ENCODE peak calls at places on chromosomes 16 and 17, in nine cellular contexts. Z, W, T, E, D, H, L, V and S are unnamed samples.

GRCh38 chr17:29195465-29196081 is 15.4 kb upstream of the MYO18A start:
- DNase-seq in H (no peak), L (no peak), V (no peak), T (no peak), E (no peak), Z (no peak), D (no peak), W (no peak), S (no peak)

GRCh38 chr17:81890447-81891302 is 711 bp downstream of the ALYREF start:
- DNase-seq in T (no peak), W (no peak), L (no peak), Z (no peak), V (no peak), D (no peak), E (no peak), H (no peak), S (no peak)

GRCh38 chr16:1261131-1261917 is 5.5 kb downstream of the TPSD1 start:
- DNase-seq in H (no peak), Z (no peak), T (no peak), L (peak), D (no peak), W (no peak), E (no peak), V (no peak), S (no peak)

GRCh38 chr17:55446581-55447205 is 25.1 kb upstream of the MMD start:
- DNase-seq in V (no peak), T (no peak), D (no peak), H (no peak), L (no peak), E (no peak), W (no peak), Z (no peak), S (no peak)

GRCh38 chr16:86424968-86425367 is 85.4 kb upstream of the FOXF1 start:
- DNase-seq in Z (no peak), H (no peak), L (no peak), V (no peak), W (no peak), T (no peak), D (no peak), E (no peak), S (no peak)

GRCh38 chr16:71537643-71538042 is 11.4 kb downstream of the CHST4 start:
- DNase-seq in L (peak), H (peak), V (peak), W (no peak), Z (peak), T (no peak), D (peak), E (peak), S (no peak)

GRCh38 chr17:28750178-28751047 is 6.6 kb downstream of the TRAF4 start:
- DNase-seq in D (peak), H (peak), W (peak), L (peak), E (peak), T (peak), V (peak), Z (peak), S (peak)

GRCh38 chr17:75315541-75316243 is 26.5 kb upstream of the SLC25A19 start:
- DNase-seq in Z (no peak), D (peak), V (no peak), E (no peak), T (no peak), H (peak), L (no peak), W (no peak), S (no peak)